ENCODE peak calls at places on chromosomes 7 and 10, in seven cellular contexts. R, V, C, I, E, B and J are unnamed samples.
A peak's percentile ranks its signal among the peaks of the same experiment; 100 is the strongest.

GRCh38 chr10:53395449-53395848 is 622.9 kb upstream of the MBL2 start:
- DNase-seq in R (no peak), V (no peak), C (no peak), I (no peak), E (no peak), B (no peak), J (no peak)

GRCh38 chr7:2540641-2541051 is 14.7 kb downstream of the BRAT1 start:
- DNase-seq in R (no peak), V (no peak), C (no peak), I (no peak), E (no peak), B (no peak), J (no peak)

GRCh38 chr7:6271091-6271658 is 1.2 kb downstream of the CYTH3 start:
- DNase-seq in R (peak; percentile 49), V (peak; percentile 39), C (no peak), I (peak; percentile 30), E (peak; percentile 90), B (peak; percentile 53), J (peak; percentile 54)

GRCh38 chr7:95794917-95795515 is 22.7 kb downstream of the DYNC1I1 start:
- DNase-seq in R (no peak), V (peak; percentile 30), C (no peak), I (no peak), E (peak; percentile 53), B (no peak), J (peak; percentile 39)

GRCh38 chr7:47211467-47212121 is 370.3 kb downstream of the TNS3 start:
- DNase-seq in R (no peak), V (no peak), C (no peak), I (no peak), E (no peak), B (no peak), J (no peak)

GRCh38 chr7:31782411-31782991 is 95.5 kb downstream of the PPP1R17 start:
- DNase-seq in R (no peak), V (peak; percentile 77), C (no peak), I (no peak), E (peak; percentile 88), B (no peak), J (peak; percentile 63)

GRCh38 chr7:13197501-13197900 is 510.1 kb downstream of the ARL4A start:
- DNase-seq in R (no peak), V (peak; percentile 60), C (no peak), I (no peak), E (peak; percentile 52), B (no peak), J (peak; percentile 38)

GRCh38 chr7:50664461-50664922 is 99.3 kb upstream of the DDC start:
- DNase-seq in R (peak; percentile 37), V (peak; percentile 54), C (no peak), I (no peak), E (peak; percentile 84), B (no peak), J (peak; percentile 95)

GRCh38 chr7:3259711-3260424 is 41.2 kb upstream of the SDK1 start:
- DNase-seq in R (no peak), V (peak; percentile 78), C (no peak), I (no peak), E (no peak), B (no peak), J (no peak)

GRCh38 chr7:29480456-29480855 is 83.2 kb upstream of the PRR15 start:
- DNase-seq in R (no peak), V (no peak), C (no peak), I (no peak), E (no peak), B (no peak), J (no peak)

GRCh38 chr7:33185786-33186185 is 56.4 kb downstream of the BBS9 start:
- DNase-seq in R (no peak), V (peak; percentile 68), C (no peak), I (no peak), E (peak; percentile 65), B (no peak), J (peak; percentile 63)

GRCh38 chr7:139089118-139089517 is 20.4 kb downstream of the ZC3HAV1 start:
- DNase-seq in R (no peak), V (no peak), C (no peak), I (no peak), E (no peak), B (no peak), J (no peak)

GRCh38 chr7:51025668-51026067 is 243.0 kb upstream of the GRB10 start:
- DNase-seq in R (peak; percentile 46), V (no peak), C (no peak), I (no peak), E (peak; percentile 28), B (no peak), J (no peak)

GRCh38 chr10:21065621-21066248 is 168.6 kb upstream of the NEBL start:
- DNase-seq in R (no peak), V (no peak), C (no peak), I (no peak), E (no peak), B (no peak), J (no peak)

GRCh38 chr10:5508786-5509185 is 9.4 kb upstream of the CALML5 start:
- DNase-seq in R (no peak), V (no peak), C (no peak), I (no peak), E (no peak), B (no peak), J (no peak)

GRCh38 chr7:12985228-12985627 is 297.8 kb downstream of the ARL4A start:
- DNase-seq in R (no peak), V (no peak), C (no peak), I (no peak), E (no peak), B (no peak), J (no peak)

DNA sequence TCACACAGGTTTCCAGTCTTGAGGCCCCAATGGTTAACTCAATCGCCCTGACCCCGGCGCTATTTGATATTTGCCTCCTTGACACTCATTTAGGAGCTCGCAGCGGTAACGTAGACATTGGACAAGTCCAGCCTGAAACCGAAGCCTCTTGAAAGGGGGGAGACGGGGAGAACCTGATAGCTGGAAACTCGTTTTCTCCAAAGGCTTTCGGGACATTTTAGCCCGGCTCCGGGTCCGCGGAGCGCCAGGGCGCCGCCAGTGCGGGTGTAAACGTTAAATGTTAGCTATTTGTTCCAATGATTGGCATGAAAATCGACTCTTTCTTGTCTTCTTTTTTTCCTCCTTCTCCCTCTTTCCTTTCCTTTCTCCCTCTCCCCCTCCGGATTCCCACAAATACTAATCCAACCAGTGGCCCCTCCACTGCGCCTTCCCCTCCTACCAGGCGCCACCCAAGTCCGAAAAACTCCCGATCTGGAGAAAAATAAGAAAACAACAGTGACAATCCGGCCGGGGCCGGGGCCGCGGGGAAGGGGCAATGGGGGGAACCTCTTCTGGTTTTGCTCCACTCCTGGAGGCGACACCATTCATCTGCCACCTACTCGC is 17.2 kb upstream of the GATA3 start:
- DNase-seq in R (no peak), V (no peak), C (no peak), I (no peak), E (no peak), B (no peak), J (no peak)
- H3K27me3 ChIP-seq in R (peaks cover 10% of the 10 kb centered on the region), V (peaks cover 95% of the 10 kb centered on the region), C (peaks cover 72% of the 10 kb centered on the region), I (peaks cover 84% of the 10 kb centered on the region), E (peaks cover 89% of the 10 kb centered on the region), B (peaks cover 100% of the 10 kb centered on the region), J (peaks cover 67% of the 10 kb centered on the region)

GRCh38 chr7:105355701-105356100 is 33.0 kb downstream of the SRPK2 start:
- DNase-seq in R (no peak), V (no peak), C (no peak), I (no peak), E (no peak), B (no peak), J (no peak)

GRCh38 chr7:105352922-105353668 is 35.6 kb downstream of the SRPK2 start:
- DNase-seq in R (no peak), V (peak; percentile 28), C (no peak), I (no peak), E (peak; percentile 57), B (no peak), J (no peak)

GRCh38 chr7:105352018-105352612 is 36.6 kb downstream of the SRPK2 start:
- DNase-seq in R (peak; percentile 74), V (peak; percentile 82), C (peak; percentile 69), I (peak; percentile 29), E (peak; percentile 93), B (peak; percentile 80), J (peak; percentile 63)

GRCh38 chr7:105353752-105354328 is 34.9 kb downstream of the SRPK2 start:
- DNase-seq in R (peak; percentile 27), V (no peak), C (no peak), I (no peak), E (peak; percentile 72), B (peak; percentile 60), J (no peak)

DNA sequence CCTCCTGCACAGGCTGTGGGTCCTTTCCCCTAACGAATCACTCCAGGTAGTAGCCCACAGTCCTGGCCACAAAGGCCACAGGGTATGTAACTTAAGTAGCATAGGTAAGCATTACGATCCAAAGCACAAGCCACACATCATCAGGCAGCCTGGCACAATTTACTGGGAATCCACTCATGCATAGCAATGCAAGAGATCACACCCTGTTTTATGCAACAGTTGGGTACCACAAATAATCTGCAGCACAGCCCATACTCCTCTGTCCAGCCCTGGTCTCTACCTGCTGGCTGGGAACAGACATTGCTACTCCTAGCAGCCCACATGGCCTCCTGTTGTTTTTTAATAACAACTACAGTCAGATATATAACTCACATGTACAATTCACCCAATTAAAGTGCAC is 34.3 kb downstream of the SRPK2 start:
- DNase-seq in R (no peak), V (no peak), C (no peak), I (no peak), E (peak; percentile 20), B (no peak), J (no peak)
- H3K27me3 ChIP-seq in R (no peaks in the 10 kb centered on the region), V (no peaks in the 10 kb centered on the region), C (no peaks in the 10 kb centered on the region), I (no peaks in the 10 kb centered on the region), E (no peaks in the 10 kb centered on the region), B (no peaks in the 10 kb centered on the region), J (no peaks in the 10 kb centered on the region)

DNA sequence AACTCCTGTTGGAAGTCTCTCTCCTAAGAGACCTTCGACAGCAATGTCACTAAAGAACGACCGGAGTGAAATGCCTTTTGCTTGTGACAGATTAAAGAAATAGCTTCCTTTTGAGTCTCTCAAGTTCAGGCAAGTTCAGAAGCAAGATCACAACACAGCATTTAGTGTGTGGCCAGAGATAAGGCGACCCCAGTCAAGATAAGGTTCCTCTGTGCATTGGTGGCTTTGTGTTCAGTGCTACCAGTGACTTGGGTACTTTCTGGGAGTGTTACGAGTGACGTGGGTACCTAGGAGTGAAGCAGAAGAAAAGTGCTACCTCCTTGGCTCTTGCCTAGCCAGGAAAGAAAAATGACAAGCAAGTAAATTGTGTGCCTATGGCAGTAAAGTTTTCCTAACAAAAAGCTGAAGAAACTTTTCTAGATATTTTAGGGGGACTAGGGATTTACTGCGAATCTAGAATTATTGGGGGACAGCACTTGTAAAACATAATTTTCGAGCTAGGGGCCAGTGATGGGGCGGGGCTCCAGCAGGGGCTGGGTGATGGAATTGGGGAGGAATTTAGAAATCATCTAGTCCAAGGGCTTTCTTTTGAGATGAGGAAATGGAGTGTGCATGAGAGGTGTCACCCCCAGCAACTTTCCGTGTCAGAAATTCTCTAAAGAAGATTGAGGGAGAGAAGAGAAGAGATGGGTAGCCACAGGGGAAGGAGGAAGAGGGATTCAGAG is 191.9 kb upstream of the LYZL2 start:
- DNase-seq in R (no peak), V (no peak), C (no peak), I (no peak), E (peak; percentile 37), B (no peak), J (peak; percentile 13)
- H3K27me3 ChIP-seq in R (no peaks in the 10 kb centered on the region), V (no peaks in the 10 kb centered on the region), C (no peaks in the 10 kb centered on the region), I (no peaks in the 10 kb centered on the region), E (no peaks in the 10 kb centered on the region), B (peaks cover 12% of the 10 kb centered on the region), J (no peaks in the 10 kb centered on the region)

DNA sequence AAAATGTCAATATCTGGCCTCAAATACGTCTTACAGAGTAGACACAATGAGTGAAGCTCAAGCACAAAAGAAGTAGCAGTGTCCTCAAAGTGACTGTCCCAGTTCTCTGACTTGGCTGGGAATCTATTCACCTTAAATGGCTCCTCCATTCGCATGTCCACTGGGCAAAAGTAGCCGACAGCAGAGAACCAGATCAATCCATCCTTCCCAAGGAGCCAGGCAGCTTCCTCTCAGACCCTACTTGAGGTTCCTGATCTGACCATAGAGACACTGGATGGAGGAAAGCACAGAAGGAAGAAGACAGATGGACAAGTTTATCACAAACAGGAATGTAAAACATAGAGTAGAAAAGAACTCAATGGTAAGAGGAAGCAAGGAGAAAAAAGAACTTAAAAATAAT is 53.5 kb downstream of the CDK6 start:
- DNase-seq in R (no peak), V (no peak), C (no peak), I (no peak), E (no peak), B (no peak), J (no peak)
- H3K27me3 ChIP-seq in R (no peaks in the 10 kb centered on the region), V (no peaks in the 10 kb centered on the region), C (no peaks in the 10 kb centered on the region), I (no peaks in the 10 kb centered on the region), E (no peaks in the 10 kb centered on the region), B (no peaks in the 10 kb centered on the region), J (no peaks in the 10 kb centered on the region)